ENCODE peak calls at places on chromosome 4, in six cellular contexts. M is lower lobe of right lung, F is neural progenitor cell, A is fibroblast of the aortic adventitia, U is stomach, O is fibroblast of lung. P is an unnamed sample.

GRCh38 chr4:56296449-56296990 is 90.8 kb downstream of the AASDH start:
- DNase-seq in U (peak), M (no peak), F (no peak), O (no peak), A (no peak), P (no peak)

GRCh38 chr4:32196950-32197688 is 1477.0 kb downstream of the PCDH7 start:
- DNase-seq in U (no peak), M (no peak), F (no peak), A (peak), O (no peak), P (no peak)

GRCh38 chr4:181684310-181684709 is 558.9 kb upstream of the TENM3 start:
- DNase-seq in F (no peak), U (no peak), O (peak), A (peak), M (no peak), P (peak)

GRCh38 chr4:147776600-147777175 is 44.8 kb downstream of the ARHGAP10 start:
- DNase-seq in U (no peak), M (no peak), F (no peak), O (no peak), A (no peak), P (no peak)

GRCh38 chr4:149531861-149532260 is 283.8 kb downstream of the IQCM start:
- DNase-seq in A (peak), O (peak), U (no peak), F (no peak), M (no peak), P (peak)

GRCh38 chr4:101158136-101158485 is 189.2 kb downstream of the PPP3CA start:
- DNase-seq in M (no peak), A (no peak), F (no peak), U (no peak), O (no peak), P (peak)

GRCh38 chr4:56910172-56910967 is 2.7 kb downstream of the REST start:
- DNase-seq in A (no peak), M (no peak), F (peak), U (no peak), O (no peak), P (peak)

GRCh38 chr4:151853034-151853433 is 92.2 kb upstream of the GATB start:
- DNase-seq in U (no peak), M (no peak), F (no peak), O (no peak), A (no peak), P (no peak)

GRCh38 chr4:78149737-78150136 is 92.6 kb downstream of the FRAS1 start:
- DNase-seq in U (no peak), F (no peak), M (no peak), A (no peak), O (no peak), P (no peak)

GRCh38 chr4:139951051-139951450 is 202.9 kb downstream of the MAML3 start:
- DNase-seq in F (no peak), U (no peak), M (no peak), A (no peak), O (no peak), P (peak)

GRCh38 chr4:140046037-140046436 is 107.9 kb downstream of the MAML3 start:
- DNase-seq in O (peak), A (no peak), M (no peak), U (no peak), F (no peak), P (no peak)

GRCh38 chr4:164138521-164138920 is 615.4 kb upstream of the SMIM31 start:
- DNase-seq in O (no peak), U (no peak), F (no peak), A (no peak), M (no peak), P (no peak)

GRCh38 chr4:129342820-129343219 is 246.9 kb downstream of the C4orf33 start:
- DNase-seq in U (no peak), A (peak), O (peak), F (no peak), M (no peak), P (peak)

GRCh38 chr4:148286043-148286442 is 156.2 kb downstream of the NR3C2 start:
- DNase-seq in A (no peak), U (no peak), F (no peak), O (no peak), M (no peak), P (no peak)

GRCh38 chr4:15653864-15654391 is 1.2 kb downstream of the FBXL5 start:
- DNase-seq in A (peak), U (no peak), M (no peak), F (peak), O (peak), P (peak)

GRCh38 chr4:98517444-98518021 is 140.9 kb downstream of the TSPAN5 start:
- DNase-seq in A (peak), O (peak), U (no peak), M (no peak), F (no peak), P (no peak)

GRCh38 chr4:158055668-158056067 is 117.2 kb downstream of the GASK1B start:
- DNase-seq in U (no peak), F (no peak), M (no peak), A (no peak), O (no peak), P (peak)

GRCh38 chr4:82515705-82516104 is 46.1 kb downstream of the TMEM150C start:
- DNase-seq in A (peak), M (no peak), O (peak), U (peak), F (no peak), P (peak)

GRCh38 chr4:41865981-41866798 is 69.0 kb upstream of the TMEM33 start:
- DNase-seq in U (no peak), O (no peak), F (peak), M (no peak), A (no peak), P (no peak)

GRCh38 chr4:89682808-89683207 is 154.2 kb downstream of the SNCA start:
- DNase-seq in M (no peak), F (peak), O (no peak), A (no peak), U (no peak), P (no peak)

GRCh38 chr4:92304073-92304472 is 307 bp downstream of the GRID2 start:
- DNase-seq in M (no peak), A (no peak), O (no peak), U (no peak), F (peak), P (no peak)

GRCh38 chr4:173499568-173500535 is 30.2 kb downstream of the HAND2 start:
- DNase-seq in A (no peak), U (no peak), M (no peak), F (no peak), O (no peak), P (no peak)

DNA sequence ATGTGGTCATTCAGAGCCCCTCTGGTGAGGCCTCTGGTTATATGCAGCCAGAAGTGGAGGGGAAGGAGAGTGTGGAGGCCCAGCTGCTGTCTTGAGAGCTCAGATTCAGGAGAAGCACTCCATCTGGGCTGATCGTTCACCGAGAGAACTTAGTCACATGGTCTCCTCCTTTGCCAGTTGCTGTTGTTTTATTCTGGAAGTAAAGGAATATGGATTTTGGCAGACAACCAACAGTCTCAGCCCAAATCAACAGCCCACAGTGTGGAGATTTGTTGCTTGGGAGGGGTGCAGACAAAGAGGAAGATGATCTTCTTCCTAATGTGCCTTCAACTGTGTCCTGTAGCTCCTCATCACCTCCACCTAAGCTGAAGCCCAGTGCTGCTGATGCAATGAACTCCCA is 355.4 kb downstream of the ANK2 start:
- DNase-seq in U (no peak), M (no peak), F (no peak), A (peak), O (peak), P (no peak)
- TF ChIP-seq CTCF in U (no peak), M (no peak), F (no peak), A (no peak), O (no peak), P (no peak)

DNA sequence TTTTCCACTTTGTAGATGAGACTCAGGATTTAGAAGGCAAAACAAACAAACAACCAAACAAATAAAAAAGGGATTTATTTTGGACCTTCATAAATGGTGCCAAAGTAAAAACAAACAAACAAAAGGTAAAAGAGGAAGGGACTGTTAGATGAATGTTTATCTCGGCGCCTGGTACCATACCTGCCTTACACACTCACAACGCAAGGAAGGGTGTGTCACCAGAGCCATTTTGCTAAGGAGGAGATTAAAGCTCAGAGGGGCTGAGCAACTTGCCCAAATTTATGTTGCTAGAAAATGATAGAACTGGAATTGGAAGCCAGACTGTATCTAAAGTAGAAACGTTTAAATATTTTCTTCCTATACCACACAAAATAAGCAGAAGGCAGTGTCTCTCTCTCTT is 29.5 kb upstream of the BOD1L1 start:
- DNase-seq in F (no peak), A (no peak), M (no peak), U (no peak), O (no peak), P (no peak)
- H3K4me3 ChIP-seq in F (peak), A (no peak), M (peak), U (no peak), O (peak), P (peak)

GRCh38 chr4:71540749-71541269 is 202.0 kb downstream of the SLC4A4 start:
- DNase-seq in A (peak), M (no peak), O (no peak), U (no peak), F (no peak), P (peak)
- TF ChIP-seq CTCF in A (no peak), M (peak), O (no peak), U (no peak), F (peak), P (peak)

GRCh38 chr4:40845136-40845910 is 95.6 kb downstream of the NSUN7 start:
- DNase-seq in F (no peak), M (no peak), O (no peak), A (peak), U (no peak), P (peak)

GRCh38 chr4:40843696-40844095 is 93.9 kb downstream of the NSUN7 start:
- DNase-seq in O (no peak), A (no peak), M (no peak), F (peak), U (no peak), P (no peak)

GRCh38 chr4:40842725-40843401 is 93.1 kb downstream of the NSUN7 start:
- DNase-seq in U (no peak), M (no peak), F (peak), O (no peak), A (no peak), P (no peak)

GRCh38 chr4:40842318-40842717 is 92.6 kb downstream of the NSUN7 start:
- DNase-seq in O (peak), U (no peak), F (no peak), A (no peak), M (no peak), P (no peak)

GRCh38 chr4:40844261-40844660 is 94.5 kb downstream of the NSUN7 start:
- DNase-seq in A (no peak), F (no peak), O (no peak), M (no peak), U (no peak), P (no peak)
- H3K4me3 ChIP-seq in A (no peak), F (no peak), O (no peak), M (no peak), U (no peak), P (no peak)

DNA sequence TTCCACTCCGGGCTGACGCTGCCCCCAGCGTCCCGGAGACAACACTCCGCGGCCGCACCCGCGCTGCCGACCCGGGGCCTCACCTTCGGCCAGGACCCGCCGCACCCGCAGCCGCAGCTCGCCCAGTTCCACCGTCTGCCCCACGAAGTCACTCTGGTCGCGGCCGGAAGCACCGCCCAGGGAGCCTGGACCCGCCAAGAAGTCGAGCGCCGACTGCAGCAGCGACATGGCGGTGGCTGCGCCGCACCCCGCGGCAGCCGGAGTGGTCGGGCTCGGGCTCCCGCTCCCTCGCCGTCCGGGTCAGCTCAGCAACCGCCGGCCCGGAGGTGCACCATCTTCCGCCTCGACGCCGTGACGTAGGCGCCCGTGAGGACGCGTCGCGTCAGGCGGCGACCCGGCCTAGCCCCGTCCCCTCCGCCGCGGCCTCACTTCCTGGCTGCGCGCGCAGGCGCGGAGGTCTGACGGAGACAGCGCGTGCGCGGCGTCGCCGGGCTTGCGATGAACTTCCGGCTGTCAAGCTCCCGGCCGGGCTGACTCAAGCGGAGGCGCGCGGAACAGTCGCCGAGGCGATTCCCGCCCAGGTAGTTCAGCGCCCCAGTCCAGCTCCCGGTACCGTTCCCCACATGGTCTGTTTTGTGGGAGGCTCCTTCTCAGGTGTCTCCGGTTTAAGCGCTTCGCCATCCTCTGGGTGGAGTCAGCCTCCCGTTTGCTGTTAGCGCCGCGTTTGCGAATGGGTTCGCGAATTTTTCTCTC is at the start of the genes GAK and TMEM175:
- DNase-seq in F (peak), A (peak), O (peak), U (peak), M (peak), P (peak)
- TF ChIP-seq CTCF in F (no peak), A (no peak), O (no peak), U (peak), M (no peak), P (peak)

GRCh38 chr4:103098331-103098730 is 1.3 kb downstream of the BDH2 start:
- DNase-seq in O (no peak), A (no peak), F (peak), M (no peak), U (no peak), P (no peak)
- H3K4me3 ChIP-seq in O (peak), A (peak), F (no peak), M (peak), U (peak), P (peak)

GRCh38 chr4:21948347-21949072 is at the start of gene KCNIP4:
- DNase-seq in U (no peak), A (peak), M (no peak), O (peak), F (peak), P (no peak)
- TF ChIP-seq CTCF in U (no peak), A (no peak), M (no peak), O (no peak), F (no peak), P (no peak)